ENCODE peak calls at places on chromosomes 3 and 15, in four cellular contexts. V is fibroblast of villous mesenchyme, B is upper lobe of right lung, P is gastrocnemius medialis. U is an unnamed sample.

GRCh38 chr3:183844606-183845005 is 19.2 kb upstream of the MAP6D1 start:
- DNase-seq in V (peak), B (no peak), P (no peak), U (no peak)

GRCh38 chr3:176693416-176693815 is 503.9 kb downstream of the TBL1XR1 start:
- DNase-seq in V (no peak), B (no peak), P (no peak), U (no peak)

GRCh38 chr3:140007946-140008692 is 73.1 kb downstream of the CLSTN2 start:
- DNase-seq in V (no peak), B (no peak), P (no peak), U (no peak)

GRCh38 chr3:60746043-60746638 is 505.1 kb downstream of the FHIT start:
- DNase-seq in V (peak), B (no peak), P (no peak), U (no peak)

GRCh38 chr3:4334548-4334947 is 31.4 kb downstream of the SETMAR start:
- DNase-seq in V (no peak), B (no peak), P (no peak), U (no peak)

GRCh38 chr3:196440041-196440537 is 7.9 kb upstream of the UBXN7 start:
- DNase-seq in V (peak), B (no peak), P (no peak), U (no peak)

GRCh38 chr3:129534428-129535027 is 6.1 kb downstream of the RHO start:
- DNase-seq in V (no peak), B (no peak), P (no peak), U (no peak)

GRCh38 chr3:102791641-102792589 is 357.1 kb downstream of the ZPLD1 start:
- DNase-seq in V (no peak), B (no peak), P (no peak), U (no peak)

GRCh38 chr3:193240850-193241706 is at the start of gene PLAAT1:
- DNase-seq in V (peak), B (peak), P (peak), U (peak)

GRCh38 chr3:43627360-43627759 is 5.5 kb upstream of the ANO10 start:
- DNase-seq in V (no peak), B (no peak), P (no peak), U (no peak)

GRCh38 chr3:193816656-193817311 is 223.8 kb downstream of the OPA1 start:
- DNase-seq in V (peak), B (no peak), P (peak), U (no peak)

GRCh38 chr15:75067123-75067854 is 43.9 kb downstream of the PPCDC start:
- DNase-seq in V (peak), B (no peak), P (no peak), U (no peak)

GRCh38 chr3:50139718-50140423 is 15.3 kb upstream of the SEMA3F start:
- DNase-seq in V (no peak), B (no peak), P (no peak), U (no peak)

GRCh38 chr15:84929795-84930371 is 45.4 kb downstream of the SLC28A1 start:
- DNase-seq in V (no peak), B (no peak), P (no peak), U (no peak)

GRCh38 chr15:69475769-69476358 is 23.2 kb downstream of the RPLP1 start:
- DNase-seq in V (peak), B (peak), P (peak), U (peak)

GRCh38 chr3:69541059-69541471 is 155.2 kb upstream of the FRMD4B start:
- DNase-seq in V (no peak), B (no peak), P (no peak), U (peak)

GRCh38 chr3:112061152-112061551 is 25.0 kb upstream of the C3orf52 start:
- DNase-seq in V (peak), B (no peak), P (no peak), U (no peak)

GRCh38 chr15:94083467-94083991 is 147.8 kb upstream of the MCTP2 start:
- DNase-seq in V (peak), B (no peak), P (no peak), U (no peak)

GRCh38 chr3:117700573-117701360 is 991.2 kb downstream of the TUSC7 start:
- DNase-seq in V (no peak), B (no peak), P (no peak), U (no peak)

DNA sequence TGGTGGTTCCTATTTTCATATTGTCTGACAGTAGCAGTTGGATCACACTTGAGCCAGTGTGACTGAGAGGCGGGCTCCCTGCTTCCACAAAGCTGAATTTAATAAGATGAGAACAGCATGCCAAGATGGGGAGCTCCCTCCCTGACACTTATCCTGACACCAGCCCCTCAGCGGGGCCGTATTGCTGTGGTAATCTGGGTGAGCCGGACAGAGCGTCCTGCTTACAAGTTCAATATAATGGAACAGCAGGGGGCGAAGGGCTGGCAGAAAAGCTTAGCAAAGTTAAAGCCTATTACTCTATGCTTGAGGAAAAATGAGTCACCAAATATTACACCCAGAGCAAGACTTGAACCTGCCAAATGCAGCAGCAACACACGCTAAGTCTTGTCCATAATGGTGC is 163.9 kb upstream of the CMC1 start:
- DNase-seq in V (peak), B (peak), P (peak), U (no peak)
- TF ChIP-seq CTCF in V (no peak), B (peak), P (no peak), U (no peak)

DNA sequence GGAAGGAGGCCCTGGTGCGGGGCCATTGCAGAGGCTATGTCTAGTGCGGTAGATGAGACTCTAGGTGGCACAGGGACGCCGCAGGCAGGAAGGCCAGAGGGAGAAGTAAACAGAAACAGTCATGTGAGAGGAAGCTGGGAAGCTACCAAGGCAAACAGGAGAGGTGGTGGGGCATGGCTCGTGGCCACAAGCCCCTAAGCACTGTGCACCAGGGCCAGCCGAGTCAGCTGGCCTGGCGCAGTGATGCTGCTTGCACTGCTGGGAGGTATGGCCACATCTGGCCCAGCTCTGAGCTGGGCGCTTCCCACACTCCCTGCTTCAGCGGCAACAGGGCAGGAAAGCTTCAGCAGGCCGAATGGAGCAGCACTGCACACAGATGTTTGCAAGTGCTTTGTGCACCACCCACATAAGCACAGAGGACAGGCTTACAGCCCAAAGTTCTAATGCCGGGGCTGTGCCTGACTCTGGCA is 76.6 kb downstream of the SRGAP3 start:
- DNase-seq in V (no peak), B (no peak), P (no peak), U (no peak)
- TF ChIP-seq CTCF in V (no peak), B (no peak), P (no peak), U (no peak)

DNA sequence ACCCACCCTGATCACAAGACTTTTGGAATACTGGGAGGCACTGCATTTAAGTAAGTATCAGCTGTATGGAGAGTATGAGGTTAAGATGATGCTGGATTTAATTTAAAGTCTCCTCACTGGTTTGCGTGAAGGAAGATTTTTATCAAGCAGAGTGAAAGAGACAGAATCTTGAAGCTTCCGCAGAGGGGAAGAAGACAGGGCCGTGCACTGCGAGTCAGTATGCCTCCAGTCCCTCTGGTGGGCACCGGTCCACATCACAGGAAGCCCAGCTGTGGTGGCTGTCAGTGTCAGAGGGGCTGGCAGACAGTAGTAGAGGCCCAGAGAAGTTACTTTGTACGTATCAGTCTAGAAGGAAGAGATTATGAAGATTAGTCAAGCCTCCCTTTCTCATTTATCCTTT is 379.0 kb upstream of the TPRG1 start:
- DNase-seq in V (no peak), B (peak), P (peak), U (no peak)
- TF ChIP-seq CTCF in V (peak), B (peak), P (no peak), U (no peak)

GRCh38 chr3:160449660-160450598 is at the start of gene TRIM59:
- DNase-seq in V (peak), B (peak), P (peak), U (peak)
- TF ChIP-seq CTCF in V (no peak), B (no peak), P (no peak), U (peak)

GRCh38 chr15:78619022-78619950 is 1.5 kb downstream of the CHRNA3 start:
- DNase-seq in V (peak), B (peak), P (no peak), U (no peak)

GRCh38 chr15:78621810-78622402 is 1.1 kb upstream of the CHRNA3 start:
- DNase-seq in V (no peak), B (peak), P (no peak), U (peak)

GRCh38 chr15:78620839-78621421 is at the start of gene CHRNA3:
- DNase-seq in V (no peak), B (peak), P (no peak), U (peak)

GRCh38 chr15:78618490-78618934 is 2.3 kb downstream of the CHRNA3 start:
- DNase-seq in V (peak), B (peak), P (peak), U (peak)

GRCh38 chr15:78620021-78620838 is 566 bp downstream of the CHRNA3 start:
- DNase-seq in V (no peak), B (peak), P (no peak), U (peak)
- TF ChIP-seq CTCF in V (peak), B (no peak), P (no peak), U (no peak)

DNA sequence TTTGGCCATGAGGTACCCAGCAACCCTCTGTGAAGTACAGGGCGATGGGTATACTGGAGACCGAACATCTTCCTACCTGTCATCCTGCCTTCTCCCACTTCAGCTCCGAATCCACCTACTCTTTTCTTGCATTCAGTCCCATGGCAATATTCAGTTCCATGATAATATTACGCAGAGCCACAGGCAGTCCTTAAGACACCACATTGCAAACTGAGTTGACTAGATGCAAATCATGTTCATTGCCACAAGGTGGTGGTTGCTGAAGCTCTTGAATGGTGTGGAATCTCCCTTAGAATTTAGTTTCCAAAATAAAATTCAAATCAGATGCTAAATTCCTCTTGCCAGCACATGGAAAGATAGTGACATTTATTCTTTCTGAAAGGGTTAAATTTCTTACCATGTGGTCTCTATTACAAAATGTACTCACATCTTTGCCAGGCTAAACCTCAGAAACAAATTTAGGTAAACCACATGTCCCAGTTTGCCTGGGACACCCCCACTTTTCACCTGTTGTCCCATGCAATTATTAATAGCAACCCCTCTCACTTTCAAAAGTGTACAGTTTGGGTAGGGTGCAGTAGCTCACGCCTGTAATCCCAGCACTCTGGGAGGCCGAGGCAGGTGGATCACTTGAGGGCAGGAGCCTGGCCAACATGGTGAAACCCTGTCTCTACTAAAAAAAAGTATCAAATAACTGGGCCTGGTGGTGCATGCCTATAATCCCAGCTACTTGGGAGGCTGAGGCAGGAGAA is 1.7 kb upstream of the NME9 start:
- DNase-seq in V (peak), B (no peak), P (peak), U (no peak)
- TF ChIP-seq CTCF in V (peak), B (peak), P (peak), U (peak)

GRCh38 chr3:120198305-120198878 is 86.6 kb downstream of the GPR156 start:
- DNase-seq in V (peak), B (no peak), P (no peak), U (no peak)
- TF ChIP-seq CTCF in V (peak), B (peak), P (no peak), U (peak)

U was measured in RWPE2.